ENCODE peak calls at places on chromosomes 6 and 20, in seven cellular contexts. T is H9, L is IMR-90, G is H1, E is neuronal stem cell, V is mesenchymal stem cell, Z is mesendoderm. S is an unnamed sample.

GRCh38 chr6:30136570-30137286 is 788 bp downstream of the TRIM40 start:
- DNase-seq in T (no peak), L (no peak), Z (no peak), E (no peak), G (no peak), V (no peak), S (no peak)

GRCh38 chr20:4645109-4645508 is 76.6 kb upstream of the PRND start:
- DNase-seq in G (no peak), V (no peak), Z (no peak), E (no peak), L (no peak), T (no peak), S (no peak)

GRCh38 chr20:36399147-36399968 is 93.2 kb downstream of the DLGAP4 start:
- DNase-seq in G (peak), Z (peak), E (peak), L (peak), T (peak), V (peak), S (peak)

GRCh38 chr20:11354841-11355240 is 562.9 kb upstream of the BTBD3 start:
- DNase-seq in V (no peak), L (no peak), E (no peak), G (no peak), T (no peak), Z (no peak), S (no peak)

GRCh38 chr20:32678948-32679347 is 5.2 kb upstream of the C20orf203 start:
- DNase-seq in T (no peak), E (no peak), V (no peak), L (peak), Z (no peak), G (no peak), S (no peak)

GRCh38 chr6:71545905-71546304 is 257.3 kb downstream of the OGFRL1 start:
- DNase-seq in V (no peak), E (no peak), Z (no peak), T (no peak), G (no peak), L (no peak), S (no peak)

GRCh38 chr6:5276596-5276995 is 15.3 kb downstream of the FARS2 start:
- DNase-seq in E (no peak), G (no peak), V (no peak), L (no peak), T (no peak), Z (no peak), S (no peak)

GRCh38 chr20:13392391-13392790 is 171.3 kb downstream of the ISM1 start:
- DNase-seq in Z (no peak), L (no peak), G (no peak), T (no peak), E (no peak), V (no peak), S (no peak)

GRCh38 chr6:34340906-34341480 is 51.5 kb downstream of the NUDT3 start:
- DNase-seq in V (no peak), L (no peak), Z (no peak), E (no peak), T (no peak), G (no peak), S (no peak)

GRCh38 chr6:41049548-41049947 is 3.5 kb upstream of the APOBEC2 start:
- DNase-seq in Z (peak), L (no peak), G (no peak), V (no peak), T (no peak), E (no peak), S (no peak)

GRCh38 chr6:125363360-125364121 is 61.8 kb upstream of the HDDC2 start:
- DNase-seq in E (peak), V (peak), Z (peak), L (peak), T (peak), G (peak), S (peak)

GRCh38 chr6:96716221-96716620 is 121.1 kb downstream of the GPR63 start:
- DNase-seq in G (no peak), L (no peak), V (no peak), T (peak), Z (peak), E (no peak), S (no peak)

GRCh38 chr20:61370841-61371303 is 118.8 kb downstream of the CDH4 start:
- DNase-seq in T (no peak), V (no peak), G (no peak), Z (no peak), E (peak), L (no peak), S (no peak)

GRCh38 chr20:55437778-55438417 is 567.4 kb downstream of the CBLN4 start:
- DNase-seq in T (no peak), Z (no peak), V (no peak), L (no peak), G (no peak), E (no peak), S (no peak)

GRCh38 chr6:26478985-26479278 is 21.2 kb upstream of the BTN1A1 start:
- DNase-seq in G (no peak), V (no peak), T (no peak), Z (no peak), E (no peak), L (no peak), S (no peak)

GRCh38 chr6:43171284-43172126 is 436 bp downstream of the SRF start:
- DNase-seq in G (no peak), L (no peak), Z (no peak), E (no peak), V (no peak), T (no peak), S (peak)

GRCh38 chr6:102525336-102525735 is 1131.8 kb downstream of the GRIK2 start:
- DNase-seq in L (no peak), G (no peak), Z (no peak), T (no peak), E (no peak), V (no peak), S (no peak)

GRCh38 chr20:665276-665675 is 10.3 kb downstream of the SCRT2 start:
- DNase-seq in V (no peak), L (no peak), Z (no peak), T (no peak), G (no peak), E (no peak), S (no peak)

GRCh38 chr6:22020299-22020998 is 276.4 kb downstream of the PRL start:
- DNase-seq in G (no peak), V (no peak), L (no peak), Z (no peak), E (no peak), T (no peak), S (no peak)

GRCh38 chr6:42372699-42373098 is 79.0 kb downstream of the TRERF1 start:
- DNase-seq in L (no peak), E (no peak), G (no peak), Z (no peak), T (no peak), V (no peak), S (no peak)

GRCh38 chr6:37182736-37183590 is 13.0 kb downstream of the PIM1 start:
- DNase-seq in V (no peak), Z (no peak), E (no peak), L (no peak), T (no peak), G (no peak), S (no peak)

DNA sequence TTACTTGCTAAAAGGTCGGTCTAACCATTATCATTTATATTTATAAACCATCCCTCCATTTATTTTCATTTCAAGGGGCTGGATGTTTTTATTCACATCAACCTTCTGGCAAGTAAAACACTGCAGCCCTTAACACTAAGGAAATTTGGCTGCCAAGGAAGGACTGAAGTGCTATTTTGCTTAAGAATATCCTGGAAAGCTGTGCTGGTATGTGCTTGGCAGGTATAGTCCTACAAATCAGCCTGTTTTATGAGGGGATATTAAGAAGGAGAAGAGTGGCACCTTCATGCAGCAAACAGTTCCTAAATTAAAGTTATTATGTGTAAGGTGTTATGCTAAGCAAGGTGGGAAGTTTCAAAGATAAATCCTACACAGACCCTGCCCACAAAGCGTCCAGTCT is 9.8 kb downstream of the PHACTR2 start:
- DNase-seq in L (no peak), Z (no peak), E (no peak), V (no peak), G (no peak), T (no peak), S (no peak)
- H2AK5ac ChIP-seq in L (peak), Z (no peak), E (no peak), V (no peak), G (no peak), T (no peak), S (no peak)

DNA sequence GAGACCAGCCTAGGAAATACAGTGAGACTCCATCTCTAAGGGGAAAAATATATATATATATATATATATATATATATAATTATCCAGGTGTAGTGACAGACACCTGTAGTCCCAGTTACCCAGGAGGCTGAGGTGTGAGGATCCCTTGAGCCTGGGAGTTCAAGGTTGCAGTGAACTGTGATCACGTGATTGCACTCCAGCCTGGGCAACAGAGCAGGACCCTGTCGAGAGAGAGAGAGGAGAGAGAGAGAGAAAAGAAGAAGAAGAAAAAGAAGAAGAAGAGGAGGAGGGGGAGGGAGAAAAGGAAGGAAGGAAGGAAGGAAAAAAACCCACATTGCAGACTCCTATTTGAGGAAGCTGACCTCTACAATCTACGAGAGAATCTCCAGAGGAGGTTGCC is 49.8 kb downstream of the COL11A2 start:
- DNase-seq in T (no peak), V (no peak), Z (no peak), E (no peak), G (no peak), L (no peak), S (no peak)
- H3K9ac ChIP-seq in T (no peak), V (no peak), Z (no peak), E (no peak), G (no peak), L (no peak), S (no peak)

GRCh38 chr20:50044353-50044960 is 61.7 kb downstream of the SNAI1 start:
- DNase-seq in E (no peak), V (no peak), G (no peak), L (no peak), Z (no peak), T (no peak), S (no peak)
- H2AK5ac ChIP-seq in E (peak), V (peak), G (peak), L (peak), Z (no peak), T (no peak), S (peak)

DNA sequence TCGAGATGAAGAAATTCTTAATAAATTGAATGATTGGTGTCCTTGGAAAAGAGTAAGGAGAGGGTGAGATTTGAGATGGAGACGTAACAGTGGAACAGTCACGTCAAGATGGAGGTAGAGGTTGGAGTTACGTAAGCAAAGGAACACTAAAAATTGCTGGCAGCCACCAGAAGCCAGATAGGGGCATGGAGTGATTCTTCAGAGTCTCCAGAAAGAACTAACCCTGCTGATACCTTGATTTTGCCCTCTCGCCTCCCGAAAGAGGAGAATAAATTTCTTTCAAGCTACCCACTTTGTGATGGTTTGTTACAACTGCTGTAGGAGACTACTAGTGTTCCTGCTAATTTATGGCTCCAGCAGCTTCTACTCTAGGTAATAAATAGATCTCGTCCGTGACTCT is 17.6 kb downstream of the CD2AP start:
- DNase-seq in V (no peak), Z (no peak), T (no peak), E (no peak), G (no peak), L (no peak), S (no peak)
- H3K9ac ChIP-seq in V (no peak), Z (no peak), T (no peak), E (no peak), G (no peak), L (no peak), S (no peak)

GRCh38 chr20:25288291-25289181 is 40.7 kb downstream of the PYGB start:
- DNase-seq in E (no peak), T (no peak), V (no peak), Z (no peak), L (no peak), G (no peak), S (no peak)

GRCh38 chr20:25289886-25290597 is 42.2 kb downstream of the PYGB start:
- DNase-seq in T (no peak), G (no peak), V (no peak), E (no peak), L (no peak), Z (no peak), S (no peak)

GRCh38 chr20:25292176-25292891 is 44.4 kb downstream of the PYGB start:
- DNase-seq in G (no peak), L (no peak), Z (no peak), V (no peak), E (no peak), T (no peak), S (no peak)

GRCh38 chr20:25291432-25292133 is 43.7 kb downstream of the PYGB start:
- DNase-seq in Z (no peak), T (no peak), L (no peak), G (no peak), V (no peak), E (no peak), S (no peak)

DNA sequence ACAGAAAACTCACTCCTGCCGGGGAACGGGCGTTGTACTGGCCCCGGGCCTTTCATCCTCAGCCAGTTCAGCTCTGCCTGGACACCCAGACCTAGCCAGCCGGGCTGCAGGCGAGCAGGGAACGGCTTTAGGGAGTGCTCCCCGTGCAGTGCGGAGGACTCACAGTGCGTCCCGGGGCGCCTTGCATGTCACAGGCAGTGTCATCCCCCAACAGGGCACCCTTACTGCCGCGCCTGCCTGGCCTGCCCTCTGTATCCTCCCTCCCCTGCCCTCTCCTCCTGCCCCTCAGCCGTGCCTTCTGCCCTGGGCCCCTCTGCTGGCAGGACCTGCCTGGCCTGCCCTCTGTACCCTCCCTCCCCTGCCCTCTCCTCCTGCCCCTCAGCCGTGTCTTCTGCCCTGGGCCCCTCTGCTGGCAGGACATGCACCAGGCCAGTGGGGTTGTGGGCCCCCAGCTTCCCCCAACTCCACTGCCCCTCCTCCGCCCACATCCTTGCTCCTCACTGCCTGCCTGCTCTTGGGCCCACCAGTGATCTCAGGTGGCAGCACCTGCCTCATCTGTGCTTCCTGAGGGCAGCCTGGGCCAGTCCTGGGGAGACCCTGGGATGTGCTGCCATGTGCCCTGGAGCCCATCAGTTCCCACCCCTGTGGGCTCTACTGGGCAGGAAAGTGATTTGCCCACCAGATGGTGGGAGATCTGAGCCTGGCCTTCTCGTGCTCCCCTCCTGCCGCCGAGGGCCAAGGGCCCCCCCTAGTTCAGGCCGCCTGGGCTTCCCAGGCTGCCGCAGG is 43.0 kb downstream of the PYGB start:
- DNase-seq in E (no peak), T (no peak), G (no peak), Z (no peak), L (no peak), V (no peak), S (no peak)
- H2AK5ac ChIP-seq in E (no peak), T (no peak), G (no peak), Z (no peak), L (no peak), V (no peak), S (no peak)